ENCODE peak calls at places on chromosomes 3 and 15, in five cellular contexts. One of them, this sample, is unnamed.

GRCh38 chr15:60649845-60650548 is 171.1 kb upstream of the ICE2 start:
- DNase-seq in WTC11: peak; percentile 59
- DNase-seq in RWPE2: no peak
- DNase-seq in C1 segment of cervical spinal cord: no peak
- DNase-seq in RWPE1: no peak
- DNase-seq in this sample: no peak

GRCh38 chr3:74529145-74529544 is 85.3 kb downstream of the CNTN3 start:
- DNase-seq in WTC11: no peak
- DNase-seq in RWPE2: no peak
- DNase-seq in RWPE1: no peak
- DNase-seq in C1 segment of cervical spinal cord: no peak
- DNase-seq in this sample: no peak

GRCh38 chr3:108022316-108023150 is 68.3 kb downstream of the CD47 start:
- DNase-seq in RWPE1: no peak
- DNase-seq in C1 segment of cervical spinal cord: no peak
- DNase-seq in RWPE2: no peak
- DNase-seq in WTC11: no peak
- DNase-seq in this sample: no peak

GRCh38 chr15:51776952-51777574 is 25.7 kb downstream of the TMOD2 start:
- DNase-seq in C1 segment of cervical spinal cord: peak; percentile 39
- DNase-seq in WTC11: peak; percentile 67
- DNase-seq in RWPE1: peak; percentile 82
- DNase-seq in RWPE2: no peak
- DNase-seq in this sample: peak; percentile 62

GRCh38 chr3:196988241-196989029 is 19.8 kb upstream of the PIGZ start:
- DNase-seq in WTC11: peak; percentile 59
- DNase-seq in RWPE2: no peak
- DNase-seq in C1 segment of cervical spinal cord: no peak
- DNase-seq in RWPE1: no peak
- DNase-seq in this sample: peak; percentile 81

GRCh38 chr3:112405845-112406244 is 72.9 kb downstream of the CD200 start:
- DNase-seq in WTC11: no peak
- DNase-seq in RWPE2: no peak
- DNase-seq in RWPE1: no peak
- DNase-seq in C1 segment of cervical spinal cord: no peak
- DNase-seq in this sample: no peak

GRCh38 chr3:174308761-174309160 is 550.4 kb upstream of the NAALADL2 start:
- DNase-seq in RWPE1: no peak
- DNase-seq in RWPE2: no peak
- DNase-seq in WTC11: no peak
- DNase-seq in C1 segment of cervical spinal cord: no peak
- DNase-seq in this sample: no peak

GRCh38 chr3:101850327-101851048 is 1.2 kb downstream of the NFKBIZ start:
- DNase-seq in WTC11: no peak
- DNase-seq in RWPE1: no peak
- DNase-seq in RWPE2: no peak
- DNase-seq in C1 segment of cervical spinal cord: no peak
- DNase-seq in this sample: no peak

GRCh38 chr3:105686324-105686897 is 182.4 kb downstream of the CBLB start:
- DNase-seq in RWPE2: no peak
- DNase-seq in WTC11: no peak
- DNase-seq in RWPE1: peak; percentile 35
- DNase-seq in C1 segment of cervical spinal cord: no peak
- DNase-seq in this sample: peak; percentile 3

GRCh38 chr3:146308222-146308621 is 57.3 kb upstream of the PLSCR4 start:
- DNase-seq in C1 segment of cervical spinal cord: no peak
- DNase-seq in WTC11: no peak
- DNase-seq in RWPE1: no peak
- DNase-seq in RWPE2: no peak
- DNase-seq in this sample: no peak

GRCh38 chr3:124592658-124593441 is 137.4 kb upstream of the UMPS start:
- DNase-seq in RWPE1: peak; percentile 74
- DNase-seq in C1 segment of cervical spinal cord: no peak
- DNase-seq in RWPE2: no peak
- DNase-seq in WTC11: no peak
- DNase-seq in this sample: no peak

GRCh38 chr3:171286580-171287249 is 173.5 kb downstream of the TNIK start:
- DNase-seq in WTC11: no peak
- DNase-seq in RWPE2: no peak
- DNase-seq in RWPE1: peak; percentile 54
- DNase-seq in C1 segment of cervical spinal cord: no peak
- DNase-seq in this sample: no peak

GRCh38 chr3:100982710-100983109 is 10.5 kb downstream of the ABI3BP start:
- DNase-seq in WTC11: no peak
- DNase-seq in C1 segment of cervical spinal cord: no peak
- DNase-seq in RWPE1: no peak
- DNase-seq in RWPE2: no peak
- DNase-seq in this sample: no peak

GRCh38 chr3:175226444-175226843 is 367.3 kb downstream of the NAALADL2 start:
- DNase-seq in RWPE2: no peak
- DNase-seq in C1 segment of cervical spinal cord: no peak
- DNase-seq in WTC11: no peak
- DNase-seq in RWPE1: no peak
- DNase-seq in this sample: no peak

GRCh38 chr15:62545392-62546227 is 380.5 kb upstream of the C2CD4B start:
- DNase-seq in WTC11: no peak
- DNase-seq in RWPE2: no peak
- DNase-seq in C1 segment of cervical spinal cord: peak; percentile 57
- DNase-seq in RWPE1: no peak
- DNase-seq in this sample: no peak

GRCh38 chr15:53716909-53717878 is 42.3 kb downstream of the WDR72 start:
- DNase-seq in RWPE2: no peak
- DNase-seq in WTC11: no peak
- DNase-seq in C1 segment of cervical spinal cord: no peak
- DNase-seq in RWPE1: peak; percentile 11
- DNase-seq in this sample: no peak

GRCh38 chr15:56837281-56837680 is 81.2 kb upstream of the TCF12 start:
- DNase-seq in RWPE2: no peak
- DNase-seq in RWPE1: no peak
- DNase-seq in C1 segment of cervical spinal cord: no peak
- DNase-seq in WTC11: no peak
- DNase-seq in this sample: no peak

GRCh38 chr3:79012946-79013362 is 754.8 kb downstream of the ROBO1 start:
- DNase-seq in C1 segment of cervical spinal cord: peak; percentile 17
- DNase-seq in RWPE2: no peak
- DNase-seq in RWPE1: no peak
- DNase-seq in WTC11: no peak
- DNase-seq in this sample: no peak

GRCh38 chr3:23723930-23724329 is 81.8 kb upstream of the UBE2E1 start:
- DNase-seq in WTC11: no peak
- DNase-seq in RWPE1: no peak
- DNase-seq in RWPE2: no peak
- DNase-seq in C1 segment of cervical spinal cord: no peak
- DNase-seq in this sample: no peak

GRCh38 chr3:141143546-141143945 is 88.1 kb upstream of the PXYLP1 start:
- DNase-seq in WTC11: no peak
- DNase-seq in C1 segment of cervical spinal cord: no peak
- DNase-seq in RWPE1: no peak
- DNase-seq in RWPE2: no peak
- DNase-seq in this sample: no peak

GRCh38 chr15:76161153-76162049 is 101.6 kb downstream of the TMEM266 start:
- DNase-seq in RWPE2: no peak
- DNase-seq in WTC11: no peak
- DNase-seq in C1 segment of cervical spinal cord: no peak
- DNase-seq in RWPE1: no peak
- DNase-seq in this sample: peak; percentile 42

GRCh38 chr3:100891033-100891432 is 102.2 kb downstream of the ABI3BP start:
- DNase-seq in C1 segment of cervical spinal cord: no peak
- DNase-seq in RWPE2: no peak
- DNase-seq in WTC11: no peak
- DNase-seq in RWPE1: peak; percentile 21
- DNase-seq in this sample: no peak

GRCh38 chr3:89113887-89114840 is 6.7 kb downstream of the EPHA3 start:
- DNase-seq in C1 segment of cervical spinal cord: peak; percentile 43
- DNase-seq in RWPE2: peak; percentile 68
- DNase-seq in WTC11: peak; percentile 89
- DNase-seq in RWPE1: peak; percentile 13
- DNase-seq in this sample: peak; percentile 72

GRCh38 chr3:160870327-160870726 is 114.3 kb downstream of the PPM1L start:
- DNase-seq in WTC11: no peak
- DNase-seq in RWPE2: no peak
- DNase-seq in C1 segment of cervical spinal cord: no peak
- DNase-seq in RWPE1: no peak
- DNase-seq in this sample: peak; percentile 4

GRCh38 chr3:52021869-52022268 is 26.2 kb upstream of the RPL29 start:
- DNase-seq in RWPE1: no peak
- DNase-seq in WTC11: no peak
- DNase-seq in RWPE2: no peak
- DNase-seq in C1 segment of cervical spinal cord: no peak
- DNase-seq in this sample: no peak

GRCh38 chr3:27185231-27185989 is 183.8 kb downstream of the NEK10 start:
- DNase-seq in RWPE1: no peak
- DNase-seq in WTC11: no peak
- DNase-seq in C1 segment of cervical spinal cord: no peak
- DNase-seq in RWPE2: no peak
- DNase-seq in this sample: no peak

GRCh38 chr3:47370887-47371697 is 9.7 kb upstream of the PTPN23 start:
- DNase-seq in RWPE1: peak; percentile 34
- DNase-seq in C1 segment of cervical spinal cord: no peak
- DNase-seq in RWPE2: no peak
- DNase-seq in WTC11: peak; percentile 57
- DNase-seq in this sample: peak; percentile 91

GRCh38 chr3:75001330-75001729 is 386.9 kb upstream of the CNTN3 start:
- DNase-seq in WTC11: no peak
- DNase-seq in RWPE2: no peak
- DNase-seq in C1 segment of cervical spinal cord: no peak
- DNase-seq in RWPE1: peak; percentile 1
- DNase-seq in this sample: peak; percentile 43

GRCh38 chr3:11145888-11146287 is 8.4 kb upstream of the HRH1 start:
- DNase-seq in RWPE2: no peak
- DNase-seq in RWPE1: peak; percentile 42
- DNase-seq in WTC11: no peak
- DNase-seq in C1 segment of cervical spinal cord: no peak
- DNase-seq in this sample: no peak

GRCh38 chr3:100993309-100993708 is at the start of gene ABI3BP:
- DNase-seq in RWPE2: peak; percentile 66
- DNase-seq in WTC11: peak; percentile 16
- DNase-seq in C1 segment of cervical spinal cord: no peak
- DNase-seq in RWPE1: peak; percentile 71
- DNase-seq in this sample: peak; percentile 4

GRCh38 chr3:8837172-8837571 is 67.8 kb upstream of the OXTR start:
- DNase-seq in WTC11: no peak
- DNase-seq in RWPE2: no peak
- DNase-seq in C1 segment of cervical spinal cord: no peak
- DNase-seq in RWPE1: peak; percentile 7
- DNase-seq in this sample: no peak

GRCh38 chr3:114435733-114436132 is 141.9 kb downstream of the TIGIT start:
- DNase-seq in C1 segment of cervical spinal cord: no peak
- DNase-seq in WTC11: no peak
- DNase-seq in RWPE2: no peak
- DNase-seq in RWPE1: no peak
- DNase-seq in this sample: no peak

GRCh38 chr3:148042663-148043445 is 633.7 kb downstream of the ZIC1 start:
- DNase-seq in C1 segment of cervical spinal cord: no peak
- DNase-seq in RWPE2: no peak
- DNase-seq in WTC11: no peak
- DNase-seq in RWPE1: no peak
- DNase-seq in this sample: no peak

GRCh38 chr15:79881254-79881653 is 15.6 kb downstream of the MTHFS start:
- DNase-seq in RWPE1: no peak
- DNase-seq in RWPE2: no peak
- DNase-seq in WTC11: no peak
- DNase-seq in C1 segment of cervical spinal cord: no peak
- DNase-seq in this sample: no peak

GRCh38 chr3:194220776-194221735 is 85.1 kb downstream of the HES1 start:
- DNase-seq in RWPE2: no peak
- DNase-seq in WTC11: no peak
- DNase-seq in RWPE1: peak; percentile 41
- DNase-seq in C1 segment of cervical spinal cord: no peak
- DNase-seq in this sample: no peak

GRCh38 chr15:49926731-49927130 is 192.3 kb downstream of the ATP8B4 start:
- DNase-seq in C1 segment of cervical spinal cord: no peak
- DNase-seq in RWPE2: no peak
- DNase-seq in WTC11: no peak
- DNase-seq in RWPE1: no peak
- DNase-seq in this sample: no peak

GRCh38 chr15:98547741-98548166 is 100.6 kb upstream of the IGF1R start:
- DNase-seq in RWPE1: no peak
- DNase-seq in WTC11: peak; percentile 42
- DNase-seq in RWPE2: no peak
- DNase-seq in C1 segment of cervical spinal cord: peak; percentile 62
- DNase-seq in this sample: peak; percentile 75